ENCODE peak calls at places on chromosome 15, in four cellular contexts. One of them, this sample, is unnamed.

GRCh38 chr15:25789206-25789605 is 73.9 kb downstream of the ATP10A start:
- DNase-seq in AG04450: no peak
- DNase-seq in astrocyte: no peak
- DNase-seq in choroid plexus epithelial cell: no peak
- DNase-seq in this sample: no peak

GRCh38 chr15:75945953-75946352 is 42.3 kb downstream of the FBXO22 start:
- DNase-seq in AG04450: peak
- DNase-seq in astrocyte: peak
- DNase-seq in choroid plexus epithelial cell: peak
- DNase-seq in this sample: peak

GRCh38 chr15:81071130-81071529 is 62.9 kb upstream of the CFAP161 start:
- DNase-seq in AG04450: no peak
- DNase-seq in astrocyte: peak
- DNase-seq in choroid plexus epithelial cell: peak
- DNase-seq in this sample: peak

GRCh38 chr15:90097475-90097874 is 4.8 kb downstream of the IDH2 start:
- DNase-seq in AG04450: no peak
- DNase-seq in astrocyte: no peak
- DNase-seq in choroid plexus epithelial cell: no peak
- DNase-seq in this sample: no peak

GRCh38 chr15:77566092-77566491 is 66.6 kb downstream of the LINGO1 start:
- DNase-seq in AG04450: no peak
- DNase-seq in astrocyte: no peak
- DNase-seq in choroid plexus epithelial cell: no peak
- DNase-seq in this sample: no peak

GRCh38 chr15:91018178-91018577 is 4.2 kb downstream of the VPS33B start:
- DNase-seq in AG04450: no peak
- DNase-seq in astrocyte: no peak
- DNase-seq in choroid plexus epithelial cell: no peak
- DNase-seq in this sample: no peak

GRCh38 chr15:101427606-101428487 is 61.7 kb downstream of the PCSK6 start:
- DNase-seq in AG04450: no peak
- DNase-seq in astrocyte: no peak
- DNase-seq in choroid plexus epithelial cell: no peak
- DNase-seq in this sample: no peak

GRCh38 chr15:64934023-64934422 is 22.3 kb downstream of the ANKDD1A start:
- DNase-seq in AG04450: no peak
- DNase-seq in astrocyte: no peak
- DNase-seq in choroid plexus epithelial cell: no peak
- DNase-seq in this sample: no peak

GRCh38 chr15:28873585-28874139 is 12.1 kb upstream of the APBA2 start:
- DNase-seq in AG04450: no peak
- DNase-seq in astrocyte: no peak
- DNase-seq in choroid plexus epithelial cell: peak
- DNase-seq in this sample: no peak

GRCh38 chr15:68552773-68553172 is 26.0 kb upstream of the CORO2B start:
- DNase-seq in AG04450: no peak
- DNase-seq in astrocyte: no peak
- DNase-seq in choroid plexus epithelial cell: peak
- DNase-seq in this sample: no peak

GRCh38 chr15:59199775-59200465 is 6.7 kb upstream of the LDHAL6B start:
- DNase-seq in AG04450: no peak
- DNase-seq in astrocyte: peak
- DNase-seq in choroid plexus epithelial cell: peak
- DNase-seq in this sample: peak

GRCh38 chr15:52186651-52187486 is 4.3 kb downstream of the GNB5 start:
- DNase-seq in AG04450: no peak
- DNase-seq in astrocyte: no peak
- DNase-seq in choroid plexus epithelial cell: no peak
- DNase-seq in this sample: no peak

GRCh38 chr15:79657722-79658121 is 225.6 kb downstream of the MINAR1 start:
- DNase-seq in AG04450: no peak
- DNase-seq in astrocyte: no peak
- DNase-seq in choroid plexus epithelial cell: no peak
- DNase-seq in this sample: no peak

GRCh38 chr15:35727627-35728026 is 181.7 kb upstream of the DPH6 start:
- DNase-seq in AG04450: no peak
- DNase-seq in astrocyte: no peak
- DNase-seq in choroid plexus epithelial cell: no peak
- DNase-seq in this sample: no peak

GRCh38 chr15:60536314-60536713 is 57.4 kb upstream of the ICE2 start:
- DNase-seq in AG04450: no peak
- DNase-seq in astrocyte: no peak
- DNase-seq in choroid plexus epithelial cell: peak
- DNase-seq in this sample: no peak

GRCh38 chr15:37102315-37103021 is 2.1 kb upstream of the MEIS2 start:
- DNase-seq in AG04450: no peak
- DNase-seq in astrocyte: no peak
- DNase-seq in choroid plexus epithelial cell: no peak
- DNase-seq in this sample: no peak

GRCh38 chr15:95291878-95292472 is 1038.5 kb upstream of the NR2F2 start:
- DNase-seq in AG04450: no peak
- DNase-seq in astrocyte: no peak
- DNase-seq in choroid plexus epithelial cell: peak
- DNase-seq in this sample: peak

GRCh38 chr15:88661766-88662556 is 23.1 kb downstream of the ISG20 start:
- DNase-seq in AG04450: no peak
- DNase-seq in astrocyte: no peak
- DNase-seq in choroid plexus epithelial cell: peak
- DNase-seq in this sample: no peak

GRCh38 chr15:46365612-46366011 is 730.8 kb downstream of the SQOR start:
- DNase-seq in AG04450: no peak
- DNase-seq in astrocyte: peak
- DNase-seq in choroid plexus epithelial cell: no peak
- DNase-seq in this sample: peak

GRCh38 chr15:85112997-85113396 is 131.3 kb downstream of the PDE8A start:
- DNase-seq in AG04450: no peak
- DNase-seq in astrocyte: no peak
- DNase-seq in choroid plexus epithelial cell: no peak
- DNase-seq in this sample: no peak

GRCh38 chr15:37893309-37893708 is 41.1 kb upstream of the TMCO5A start:
- DNase-seq in AG04450: no peak
- DNase-seq in astrocyte: peak
- DNase-seq in choroid plexus epithelial cell: no peak
- DNase-seq in this sample: no peak

GRCh38 chr15:88331291-88331690 is 74.8 kb upstream of the NTRK3 start:
- DNase-seq in AG04450: no peak
- DNase-seq in astrocyte: no peak
- DNase-seq in choroid plexus epithelial cell: peak
- DNase-seq in this sample: peak

GRCh38 chr15:43749690-43750345 is 3.6 kb downstream of the PDIA3 start:
- DNase-seq in AG04450: no peak
- DNase-seq in astrocyte: peak
- DNase-seq in choroid plexus epithelial cell: peak
- DNase-seq in this sample: no peak

DNA sequence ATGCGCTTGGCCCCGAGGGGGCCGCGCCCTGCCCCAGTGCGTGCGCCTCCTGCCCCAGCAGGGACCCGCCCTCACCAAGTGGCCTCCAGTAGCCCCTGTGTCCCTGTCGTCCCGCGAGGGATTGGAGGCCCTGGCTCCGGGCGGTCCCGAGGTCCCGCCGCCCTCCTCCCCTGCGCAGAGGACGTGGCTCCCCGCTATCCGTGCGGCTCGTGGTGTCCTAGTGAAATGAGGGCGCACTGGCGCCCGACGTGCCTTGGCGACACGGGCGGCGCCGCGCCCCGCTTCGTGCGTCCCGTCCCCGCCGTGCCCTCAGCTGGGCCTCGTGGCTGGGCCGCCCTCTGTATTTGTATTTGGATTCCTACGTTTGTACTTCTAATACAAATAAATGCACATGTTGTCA is 557.5 kb downstream of the OCA2 start:
- DNase-seq in AG04450: no peak
- DNase-seq in astrocyte: no peak
- DNase-seq in choroid plexus epithelial cell: no peak
- DNase-seq in this sample: no peak
- H3K4me3 ChIP-seq in AG04450: no peak
- H3K4me3 ChIP-seq in astrocyte: no peak
- H3K4me3 ChIP-seq in choroid plexus epithelial cell: no peak
- H3K4me3 ChIP-seq in this sample: no peak

GRCh38 chr15:73156431-73157191 is 104.3 kb downstream of the NEO1 start:
- DNase-seq in AG04450: no peak
- DNase-seq in astrocyte: no peak
- DNase-seq in choroid plexus epithelial cell: no peak
- DNase-seq in this sample: no peak
- TF ChIP-seq CTCF in AG04450: no peak
- TF ChIP-seq CTCF in astrocyte: no peak
- TF ChIP-seq CTCF in choroid plexus epithelial cell: no peak
- TF ChIP-seq CTCF in this sample: no peak

DNA sequence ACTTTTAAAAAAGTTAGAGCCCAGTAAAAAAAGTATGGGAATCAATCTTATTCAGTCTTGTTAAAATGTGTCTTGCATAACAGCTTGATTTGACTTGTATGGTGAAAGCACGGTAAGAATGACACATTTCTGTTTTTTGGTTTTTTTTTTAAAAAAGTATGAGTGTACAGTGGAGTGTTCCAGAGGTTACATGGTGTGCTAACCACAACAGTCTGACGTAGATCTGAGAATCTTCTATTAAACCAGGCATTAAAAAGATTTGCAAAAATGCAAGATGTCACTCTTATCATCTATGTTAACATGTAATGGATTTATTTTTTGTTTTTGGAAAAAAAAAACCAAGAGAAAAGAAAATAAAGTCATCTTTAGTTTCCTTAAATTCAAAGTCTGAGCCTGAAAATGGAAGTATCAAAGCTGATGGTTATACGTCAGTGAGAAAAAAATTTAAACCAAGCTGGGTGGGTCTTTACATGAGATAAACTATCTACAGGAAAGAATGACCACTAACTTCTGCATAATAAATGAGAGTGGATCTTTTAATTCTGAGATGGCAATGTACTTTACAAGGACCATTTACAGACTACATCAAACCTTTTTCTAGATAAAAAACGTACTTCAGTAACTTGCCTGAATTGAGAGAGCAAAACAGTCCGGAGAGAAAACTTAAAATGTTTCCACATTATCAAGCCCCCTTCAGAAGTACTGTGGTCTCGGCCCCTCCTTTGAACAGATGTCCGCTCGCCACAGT is 1.6 kb downstream of the GABPB1 start:
- DNase-seq in AG04450: peak
- DNase-seq in astrocyte: peak
- DNase-seq in choroid plexus epithelial cell: peak
- DNase-seq in this sample: peak
- H3K4me3 ChIP-seq in AG04450: peak
- H3K4me3 ChIP-seq in astrocyte: peak
- H3K4me3 ChIP-seq in choroid plexus epithelial cell: peak
- H3K4me3 ChIP-seq in this sample: peak

GRCh38 chr15:96622714-96623113 is 292.2 kb downstream of the NR2F2 start:
- DNase-seq in AG04450: no peak
- DNase-seq in astrocyte: no peak
- DNase-seq in choroid plexus epithelial cell: no peak
- DNase-seq in this sample: no peak
- TF ChIP-seq CTCF in AG04450: no peak
- TF ChIP-seq CTCF in astrocyte: no peak
- TF ChIP-seq CTCF in choroid plexus epithelial cell: no peak
- TF ChIP-seq CTCF in this sample: no peak